ENCODE peak calls at places on chromosomes 11 and 22, in ten cellular contexts. K, Y, F, D, C, Z, A, Q, U and R are unnamed samples.

GRCh38 chr11:69355346-69355940 is 61.5 kb downstream of the MYEOV start:
- DNase-seq in K (no peak), Y (no peak), F (no peak), D (no peak), C (no peak), Z (no peak), A (no peak), Q (no peak), U (no peak), R (no peak)

GRCh38 chr22:20312396-20313191 is 7.3 kb downstream of the DGCR6L start:
- DNase-seq in K (no peak), Y (no peak), F (no peak), D (no peak), C (peak; percentile 65), Z (no peak), A (no peak), Q (no peak), U (no peak), R (no peak)

GRCh38 chr11:86551286-86551685 is 121.1 kb downstream of the ME3 start:
- DNase-seq in K (no peak), Y (peak; percentile 83), F (no peak), D (no peak), C (no peak), Z (peak; percentile 1), A (no peak), Q (no peak), U (no peak), R (no peak)

GRCh38 chr11:69142894-69143293 is 12.8 kb upstream of the SMIM38 start:
- DNase-seq in K (no peak), Y (no peak), F (no peak), D (no peak), C (no peak), Z (no peak), A (no peak), Q (no peak), U (no peak), R (no peak)

GRCh38 chr11:41201156-41201555 is 258.3 kb downstream of the LRRC4C start:
- DNase-seq in K (no peak), Y (no peak), F (no peak), D (peak; percentile 49), C (no peak), Z (no peak), A (no peak), Q (no peak), U (no peak), R (no peak)

GRCh38 chr22:48750826-48751440 is 1076.7 kb downstream of the BRD1 start:
- DNase-seq in K (no peak), Y (no peak), F (no peak), D (no peak), C (no peak), Z (no peak), A (no peak), Q (no peak), U (no peak), R (no peak)

GRCh38 chr22:46576556-46577351 is 39.3 kb upstream of the CELSR1 start:
- DNase-seq in K (no peak), Y (peak; percentile 60), F (no peak), D (peak; percentile 55), C (peak; percentile 91), Z (no peak), A (peak; percentile 83), Q (peak; percentile 46), U (peak; percentile 85), R (peak; percentile 19)

GRCh38 chr11:115616941-115617340 is 112.7 kb upstream of the CADM1 start:
- DNase-seq in K (no peak), Y (no peak), F (no peak), D (no peak), C (no peak), Z (no peak), A (no peak), Q (no peak), U (no peak), R (no peak)

GRCh38 chr11:8913961-8914660 is 3.1 kb downstream of the AKIP1 start:
- DNase-seq in K (peak; percentile 48), Y (peak; percentile 24), F (no peak), D (peak; percentile 27), C (no peak), Z (no peak), A (no peak), Q (no peak), U (peak; percentile 60), R (no peak)

GRCh38 chr22:24494535-24495364 is at the start of gene UPB1:
- DNase-seq in K (no peak), Y (peak; percentile 68), F (no peak), D (no peak), C (no peak), Z (no peak), A (peak; percentile 73), Q (no peak), U (peak; percentile 60), R (no peak)

GRCh38 chr11:68122936-68123539 is 1.9 kb upstream of the CHKA start:
- DNase-seq in K (no peak), Y (peak; percentile 86), F (no peak), D (no peak), C (no peak), Z (no peak), A (no peak), Q (no peak), U (no peak), R (no peak)

GRCh38 chr11:68128682-68129327 is 7.6 kb upstream of the CHKA start:
- DNase-seq in K (no peak), Y (peak; percentile 93), F (no peak), D (no peak), C (peak; percentile 85), Z (no peak), A (peak; percentile 98), Q (no peak), U (peak; percentile 89), R (no peak)

GRCh38 chr11:68125164-68125563 is 4.0 kb upstream of the CHKA start:
- DNase-seq in K (no peak), Y (no peak), F (no peak), D (no peak), C (no peak), Z (no peak), A (no peak), Q (no peak), U (no peak), R (no peak)

GRCh38 chr11:68130121-68130520 is 8.9 kb upstream of the CHKA start:
- DNase-seq in K (no peak), Y (no peak), F (no peak), D (no peak), C (no peak), Z (no peak), A (no peak), Q (no peak), U (no peak), R (no peak)

DNA sequence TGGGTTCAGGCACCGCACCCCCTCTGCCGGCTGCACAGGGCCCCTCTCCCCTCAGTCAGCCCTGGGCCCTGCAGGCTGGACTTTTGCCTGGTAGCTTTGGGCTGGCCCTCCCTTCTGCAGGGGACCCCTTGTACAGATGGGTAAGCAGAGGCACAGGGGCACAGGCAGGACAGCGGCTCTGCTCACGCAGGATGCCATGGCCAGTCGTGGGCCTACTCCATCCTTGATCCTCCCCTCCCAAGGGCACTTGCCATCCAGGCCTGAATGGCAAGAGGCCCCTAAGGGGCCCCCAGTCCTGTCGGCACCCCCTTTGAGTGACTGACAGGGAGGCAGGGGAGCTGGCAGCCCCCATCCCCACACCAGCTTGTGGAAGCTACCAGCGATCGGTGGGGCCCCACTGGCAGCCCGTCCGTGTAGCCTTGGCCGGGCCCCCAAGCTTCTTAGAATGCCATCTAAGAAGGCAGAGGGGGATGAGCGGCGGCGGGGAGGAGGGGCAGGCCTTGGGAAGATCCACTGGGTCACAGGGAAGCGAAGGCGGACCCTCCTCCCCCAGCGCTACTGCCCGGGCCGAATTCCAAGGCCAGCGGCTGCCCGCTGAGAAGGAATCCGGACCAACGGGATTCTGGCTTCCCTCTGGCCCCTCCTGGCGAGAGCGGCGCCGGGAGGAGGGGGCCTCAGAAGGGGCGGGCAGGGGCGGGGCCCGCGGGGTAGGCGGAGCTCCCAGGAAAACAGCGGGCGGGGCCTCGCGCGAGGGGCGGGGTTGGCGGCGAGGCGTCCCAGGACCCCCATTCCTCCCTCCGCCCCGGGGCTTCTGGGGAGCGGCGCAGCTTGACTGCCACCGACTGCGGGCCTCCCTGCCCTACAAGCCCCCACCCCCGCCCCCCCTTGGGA is 6.8 kb upstream of the CHKA start:
- DNase-seq in K (no peak), Y (peak; percentile 61), F (no peak), D (peak; percentile 78), C (peak; percentile 80), Z (no peak), A (peak; percentile 95), Q (no peak), U (peak; percentile 86), R (no peak)
- H3K27ac ChIP-seq in K (no peak overlapping the region), Y (peak overlapping the region; percentile 78), F (peak overlapping the region; percentile 83), D (no peak overlapping the region), C (peak overlapping the region; percentile 87), Z (no peak overlapping the region), A (peak overlapping the region; percentile 95), Q (no peak overlapping the region), U (peak overlapping the region; percentile 38), R (no peak overlapping the region)

GRCh38 chr11:45079943-45080719 is 66.3 kb upstream of the PRDM11 start:
- DNase-seq in K (peak; percentile 76), Y (peak; percentile 55), F (no peak), D (no peak), C (peak; percentile 91), Z (no peak), A (no peak), Q (peak; percentile 38), U (no peak), R (no peak)
- H3K4me3 ChIP-seq in K (peak overlapping the region; percentile 15), Y (no peak overlapping the region), F (no peak overlapping the region), D (no peak overlapping the region), C (no peak overlapping the region), Z (no peak overlapping the region), A (no peak overlapping the region), Q (peak overlapping the region; percentile 29), U (no peak overlapping the region), R (no peak overlapping the region)

DNA sequence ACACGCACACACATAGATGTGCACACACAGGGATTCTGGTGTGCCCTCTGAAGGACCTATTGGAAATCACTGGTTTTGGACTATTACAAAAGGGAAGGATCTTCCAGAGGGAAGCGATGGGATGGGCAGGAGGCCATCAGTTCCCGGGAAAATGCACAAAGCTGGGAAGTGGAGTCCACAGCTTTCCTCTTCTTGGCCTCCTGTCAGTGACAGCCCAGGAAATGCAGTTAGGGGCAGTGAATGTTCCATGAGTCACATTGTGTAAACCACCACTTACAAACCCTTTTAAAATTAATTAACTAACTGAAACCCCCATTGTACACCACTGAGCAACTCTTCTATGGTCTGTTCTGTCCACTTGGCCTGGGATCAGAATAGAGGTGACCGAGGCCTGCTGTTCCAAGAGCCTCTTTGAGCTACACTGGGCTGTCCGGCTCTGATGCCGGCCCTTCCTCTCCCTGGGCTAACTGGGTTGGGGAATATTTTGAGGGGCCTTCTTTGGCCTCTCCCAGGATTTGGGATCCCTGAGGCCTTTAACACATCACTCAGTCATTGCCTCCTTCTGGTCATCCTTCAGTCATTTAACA is 137.7 kb downstream of the FEZ1 start:
- DNase-seq in K (no peak), Y (no peak), F (no peak), D (no peak), C (no peak), Z (no peak), A (no peak), Q (no peak), U (no peak), R (no peak)
- H3K27ac ChIP-seq in K (no peak overlapping the region), Y (no peak overlapping the region), F (no peak overlapping the region), D (no peak overlapping the region), C (no peak overlapping the region), Z (no peak overlapping the region), A (no peak overlapping the region), Q (no peak overlapping the region), U (no peak overlapping the region), R (no peak overlapping the region)

DNA sequence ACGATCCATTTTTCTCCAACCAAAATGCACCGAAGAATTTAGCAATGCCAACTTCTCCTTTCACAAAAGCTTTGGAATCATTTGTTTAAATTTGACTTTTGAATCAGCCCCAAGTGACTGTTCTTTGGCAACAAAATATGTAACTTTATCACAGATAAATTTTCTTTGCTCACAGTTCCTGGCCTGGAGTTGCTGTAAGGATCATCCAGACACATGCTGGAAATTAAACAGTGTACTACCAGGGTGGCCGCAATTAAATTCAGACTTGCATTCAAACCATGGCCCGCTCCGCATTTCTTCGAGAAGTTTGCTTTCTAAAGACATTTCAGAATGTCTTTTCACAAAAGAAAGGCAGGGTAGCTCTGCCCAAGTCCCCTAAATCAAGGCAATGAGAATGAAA is 189.4 kb upstream of the BLID start:
- DNase-seq in K (no peak), Y (no peak), F (no peak), D (no peak), C (no peak), Z (no peak), A (no peak), Q (no peak), U (no peak), R (no peak)
- H3K4me3 ChIP-seq in K (no peak overlapping the region), Y (no peak overlapping the region), F (peak overlapping the region; percentile 21), D (no peak overlapping the region), C (no peak overlapping the region), Z (no peak overlapping the region), A (no peak overlapping the region), Q (no peak overlapping the region), U (peak overlapping the region; percentile 27), R (no peak overlapping the region)